ENCODE peak calls at places on chromosome 11, in eight cellular contexts. One of them, this sample, is unnamed.

GRCh38 chr11:95682552-95682951 is 107.0 kb downstream of the FAM76B start:
- DNase-seq in left lung: no peak
- DNase-seq in psoas muscle: no peak
- DNase-seq in HFF-Myc: no peak
- DNase-seq in GM10248: no peak
- DNase-seq in sigmoid colon: no peak
- DNase-seq in neural progenitor cell: no peak
- DNase-seq in IMR-90: peak; percentile 64
- DNase-seq in this sample: no peak

GRCh38 chr11:2725367-2726300 is 25.8 kb upstream of the KCNQ1OT1 start:
- DNase-seq in sigmoid colon: peak; percentile 87
- DNase-seq in GM10248: no peak
- DNase-seq in left lung: no peak
- DNase-seq in psoas muscle: peak; percentile 58
- DNase-seq in neural progenitor cell: no peak
- DNase-seq in IMR-90: peak; percentile 26
- DNase-seq in HFF-Myc: no peak
- DNase-seq in this sample: no peak

GRCh38 chr11:12403122-12403994 is 26.0 kb downstream of the PARVA start:
- DNase-seq in HFF-Myc: no peak
- DNase-seq in neural progenitor cell: no peak
- DNase-seq in IMR-90: peak; percentile 85
- DNase-seq in GM10248: no peak
- DNase-seq in sigmoid colon: no peak
- DNase-seq in left lung: no peak
- DNase-seq in psoas muscle: no peak
- DNase-seq in this sample: no peak

GRCh38 chr11:73753938-73754337 is 6.9 kb downstream of the RAB6A start:
- DNase-seq in psoas muscle: no peak
- DNase-seq in HFF-Myc: no peak
- DNase-seq in sigmoid colon: no peak
- DNase-seq in neural progenitor cell: no peak
- DNase-seq in left lung: no peak
- DNase-seq in IMR-90: no peak
- DNase-seq in GM10248: no peak
- DNase-seq in this sample: no peak

GRCh38 chr11:46890665-46891064 is 27.7 kb downstream of the LRP4 start:
- DNase-seq in GM10248: no peak
- DNase-seq in left lung: no peak
- DNase-seq in sigmoid colon: no peak
- DNase-seq in neural progenitor cell: no peak
- DNase-seq in psoas muscle: no peak
- DNase-seq in IMR-90: peak; percentile 36
- DNase-seq in HFF-Myc: no peak
- DNase-seq in this sample: peak; percentile 25

GRCh38 chr11:41121600-41121999 is 337.9 kb downstream of the LRRC4C start:
- DNase-seq in neural progenitor cell: no peak
- DNase-seq in HFF-Myc: no peak
- DNase-seq in sigmoid colon: no peak
- DNase-seq in left lung: no peak
- DNase-seq in psoas muscle: no peak
- DNase-seq in GM10248: no peak
- DNase-seq in IMR-90: no peak
- DNase-seq in this sample: no peak

GRCh38 chr11:108788565-108789199 is 123.8 kb downstream of the DDX10 start:
- DNase-seq in GM10248: peak; percentile 24
- DNase-seq in neural progenitor cell: peak; percentile 35
- DNase-seq in IMR-90: peak; percentile 41
- DNase-seq in HFF-Myc: peak; percentile 14
- DNase-seq in psoas muscle: no peak
- DNase-seq in sigmoid colon: no peak
- DNase-seq in left lung: no peak
- DNase-seq in this sample: peak; percentile 33

GRCh38 chr11:112962854-112963367 is 1.7 kb downstream of the NCAM1 start:
- DNase-seq in neural progenitor cell: peak; percentile 84
- DNase-seq in sigmoid colon: peak; percentile 90
- DNase-seq in left lung: peak; percentile 35
- DNase-seq in GM10248: peak; percentile 12
- DNase-seq in IMR-90: no peak
- DNase-seq in psoas muscle: peak; percentile 62
- DNase-seq in HFF-Myc: no peak
- DNase-seq in this sample: no peak

GRCh38 chr11:22725079-22725478 is 58.7 kb downstream of the GAS2 start:
- DNase-seq in sigmoid colon: no peak
- DNase-seq in HFF-Myc: no peak
- DNase-seq in IMR-90: peak; percentile 1
- DNase-seq in GM10248: no peak
- DNase-seq in psoas muscle: no peak
- DNase-seq in left lung: no peak
- DNase-seq in neural progenitor cell: no peak
- DNase-seq in this sample: no peak

GRCh38 chr11:87976009-87976408 is 199.2 kb downstream of the RAB38 start:
- DNase-seq in neural progenitor cell: no peak
- DNase-seq in left lung: no peak
- DNase-seq in sigmoid colon: no peak
- DNase-seq in HFF-Myc: no peak
- DNase-seq in psoas muscle: no peak
- DNase-seq in IMR-90: no peak
- DNase-seq in GM10248: no peak
- DNase-seq in this sample: no peak

GRCh38 chr11:64787526-64788320 is 9.4 kb upstream of the SF1 start:
- DNase-seq in neural progenitor cell: peak; percentile 77
- DNase-seq in psoas muscle: peak; percentile 63
- DNase-seq in HFF-Myc: no peak
- DNase-seq in left lung: peak; percentile 59
- DNase-seq in IMR-90: peak; percentile 33
- DNase-seq in sigmoid colon: peak; percentile 83
- DNase-seq in GM10248: peak; percentile 76
- DNase-seq in this sample: peak; percentile 46

GRCh38 chr11:128882451-128882850 is 8.7 kb upstream of the KCNJ5 start:
- DNase-seq in neural progenitor cell: no peak
- DNase-seq in left lung: no peak
- DNase-seq in psoas muscle: no peak
- DNase-seq in sigmoid colon: no peak
- DNase-seq in IMR-90: no peak
- DNase-seq in HFF-Myc: no peak
- DNase-seq in GM10248: no peak
- DNase-seq in this sample: no peak

GRCh38 chr11:10454506-10454901 is 560 bp upstream of the AMPD3 start:
- DNase-seq in GM10248: no peak
- DNase-seq in psoas muscle: no peak
- DNase-seq in sigmoid colon: no peak
- DNase-seq in HFF-Myc: no peak
- DNase-seq in neural progenitor cell: no peak
- DNase-seq in IMR-90: no peak
- DNase-seq in left lung: no peak
- DNase-seq in this sample: no peak

GRCh38 chr11:42237701-42238235 is 778.3 kb upstream of the LRRC4C start:
- DNase-seq in left lung: no peak
- DNase-seq in sigmoid colon: no peak
- DNase-seq in psoas muscle: no peak
- DNase-seq in GM10248: no peak
- DNase-seq in neural progenitor cell: no peak
- DNase-seq in HFF-Myc: no peak
- DNase-seq in IMR-90: no peak
- DNase-seq in this sample: peak; percentile 87

GRCh38 chr11:6876914-6877313 is 489 bp downstream of the OR10A4 start:
- DNase-seq in sigmoid colon: no peak
- DNase-seq in IMR-90: no peak
- DNase-seq in HFF-Myc: no peak
- DNase-seq in neural progenitor cell: no peak
- DNase-seq in GM10248: no peak
- DNase-seq in left lung: no peak
- DNase-seq in psoas muscle: no peak
- DNase-seq in this sample: no peak

GRCh38 chr11:17736921-17737817 is 2.6 kb downstream of the KCNC1 start:
- DNase-seq in neural progenitor cell: no peak
- DNase-seq in psoas muscle: no peak
- DNase-seq in sigmoid colon: peak; percentile 53
- DNase-seq in HFF-Myc: no peak
- DNase-seq in IMR-90: no peak
- DNase-seq in left lung: no peak
- DNase-seq in GM10248: no peak
- DNase-seq in this sample: no peak

GRCh38 chr11:10544491-10545470 is 3.8 kb upstream of the RNF141 start:
- DNase-seq in sigmoid colon: no peak
- DNase-seq in HFF-Myc: no peak
- DNase-seq in IMR-90: no peak
- DNase-seq in left lung: no peak
- DNase-seq in neural progenitor cell: no peak
- DNase-seq in psoas muscle: no peak
- DNase-seq in GM10248: no peak
- DNase-seq in this sample: no peak

GRCh38 chr11:65779919-65780769 is 632 bp downstream of the AP5B1 start:
- DNase-seq in GM10248: peak; percentile 92
- DNase-seq in sigmoid colon: peak; percentile 88
- DNase-seq in left lung: peak; percentile 83
- DNase-seq in neural progenitor cell: peak; percentile 91
- DNase-seq in psoas muscle: peak; percentile 84
- DNase-seq in HFF-Myc: peak; percentile 29
- DNase-seq in IMR-90: peak; percentile 67
- DNase-seq in this sample: peak; percentile 76

GRCh38 chr11:11977206-11977938 is 31.1 kb downstream of the DKK3 start:
- DNase-seq in GM10248: no peak
- DNase-seq in neural progenitor cell: no peak
- DNase-seq in IMR-90: peak; percentile 96
- DNase-seq in HFF-Myc: peak; percentile 91
- DNase-seq in left lung: peak; percentile 61
- DNase-seq in psoas muscle: peak; percentile 76
- DNase-seq in sigmoid colon: peak; percentile 93
- DNase-seq in this sample: peak; percentile 91

GRCh38 chr11:43917851-43918250 is 24.6 kb upstream of the C11orf96 start:
- DNase-seq in GM10248: no peak
- DNase-seq in psoas muscle: no peak
- DNase-seq in left lung: no peak
- DNase-seq in sigmoid colon: no peak
- DNase-seq in HFF-Myc: no peak
- DNase-seq in neural progenitor cell: no peak
- DNase-seq in IMR-90: peak; percentile 41
- DNase-seq in this sample: no peak

GRCh38 chr11:115129771-115130306 is 374.4 kb downstream of the CADM1 start:
- DNase-seq in HFF-Myc: no peak
- DNase-seq in neural progenitor cell: no peak
- DNase-seq in psoas muscle: no peak
- DNase-seq in GM10248: no peak
- DNase-seq in left lung: no peak
- DNase-seq in IMR-90: no peak
- DNase-seq in sigmoid colon: no peak
- DNase-seq in this sample: no peak

GRCh38 chr11:125425601-125426000 is 70.5 kb downstream of the FEZ1 start:
- DNase-seq in psoas muscle: peak; percentile 79
- DNase-seq in neural progenitor cell: no peak
- DNase-seq in HFF-Myc: no peak
- DNase-seq in IMR-90: no peak
- DNase-seq in left lung: no peak
- DNase-seq in sigmoid colon: no peak
- DNase-seq in GM10248: no peak
- DNase-seq in this sample: no peak

DNA sequence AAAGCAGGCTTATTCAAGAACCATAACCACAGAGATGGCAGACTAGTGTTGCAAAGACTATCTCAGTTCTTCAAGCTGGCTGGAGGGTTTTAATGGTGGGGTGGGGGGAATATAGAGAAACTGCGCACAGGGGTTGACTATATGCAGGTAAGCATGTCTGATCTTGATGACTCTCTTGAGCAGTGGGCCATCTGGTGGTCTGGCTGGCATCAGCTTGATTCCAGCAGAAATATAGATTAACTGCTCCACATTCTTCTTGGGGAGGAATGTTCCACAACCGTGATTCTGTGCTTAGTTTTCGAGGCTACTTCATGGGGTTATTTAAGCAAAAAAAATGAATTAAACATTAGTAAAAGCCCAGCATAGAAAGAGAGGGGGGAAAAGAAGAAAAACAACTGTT is 158.8 kb upstream of the PGR start:
- DNase-seq in HFF-Myc: no peak
- DNase-seq in IMR-90: no peak
- DNase-seq in psoas muscle: no peak
- DNase-seq in GM10248: no peak
- DNase-seq in left lung: no peak
- DNase-seq in neural progenitor cell: no peak
- DNase-seq in sigmoid colon: no peak
- DNase-seq in this sample: no peak
- TF ChIP-seq CTCF in HFF-Myc: no peak
- TF ChIP-seq CTCF in IMR-90: no peak
- TF ChIP-seq CTCF in psoas muscle: no peak
- TF ChIP-seq CTCF in GM10248: no peak
- TF ChIP-seq CTCF in left lung: no peak
- TF ChIP-seq CTCF in neural progenitor cell: peak; percentile 17
- TF ChIP-seq CTCF in sigmoid colon: no peak
- TF ChIP-seq CTCF in this sample: no peak

GRCh38 chr11:92812841-92813240 is 156.6 kb upstream of the MTNR1B start:
- DNase-seq in sigmoid colon: no peak
- DNase-seq in neural progenitor cell: no peak
- DNase-seq in HFF-Myc: no peak
- DNase-seq in psoas muscle: no peak
- DNase-seq in left lung: no peak
- DNase-seq in GM10248: no peak
- DNase-seq in IMR-90: no peak
- DNase-seq in this sample: no peak
- TF ChIP-seq CTCF in sigmoid colon: no peak
- TF ChIP-seq CTCF in neural progenitor cell: no peak
- TF ChIP-seq CTCF in HFF-Myc: no peak
- TF ChIP-seq CTCF in psoas muscle: no peak
- TF ChIP-seq CTCF in left lung: no peak
- TF ChIP-seq CTCF in GM10248: no peak
- TF ChIP-seq CTCF in IMR-90: no peak
- TF ChIP-seq CTCF in this sample: no peak

GRCh38 chr11:76598426-76598839 is 72.1 kb downstream of the LRRC32 start:
- DNase-seq in neural progenitor cell: peak; percentile 75
- DNase-seq in left lung: no peak
- DNase-seq in GM10248: peak; percentile 77
- DNase-seq in IMR-90: peak; percentile 56
- DNase-seq in psoas muscle: no peak
- DNase-seq in HFF-Myc: no peak
- DNase-seq in sigmoid colon: no peak
- DNase-seq in this sample: no peak
- TF ChIP-seq CTCF in neural progenitor cell: peak; percentile 66
- TF ChIP-seq CTCF in left lung: peak; percentile 31
- TF ChIP-seq CTCF in GM10248: peak; percentile 73
- TF ChIP-seq CTCF in IMR-90: peak; percentile 53
- TF ChIP-seq CTCF in psoas muscle: peak; percentile 37
- TF ChIP-seq CTCF in HFF-Myc: peak; percentile 49
- TF ChIP-seq CTCF in sigmoid colon: no peak
- TF ChIP-seq CTCF in this sample: peak; percentile 64

DNA sequence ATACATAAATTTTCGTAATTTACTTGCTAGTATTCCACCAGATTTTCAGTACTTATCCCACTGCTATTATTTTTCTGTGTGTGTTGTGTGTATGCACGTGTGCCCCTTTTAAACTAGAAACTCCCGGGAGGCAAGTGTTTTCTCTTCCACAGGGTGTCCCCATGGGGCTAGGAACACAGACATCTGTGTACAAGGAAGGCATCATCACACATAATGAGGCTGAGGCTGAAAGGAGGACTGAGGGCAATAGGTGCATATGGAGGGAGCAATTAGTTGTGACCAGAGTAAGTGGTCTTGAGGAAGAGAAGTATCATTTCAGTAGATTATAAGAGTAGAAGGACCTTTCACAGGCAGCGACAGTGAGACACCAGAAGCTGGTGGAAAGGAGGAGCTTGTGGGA is 2.1 kb upstream of the DPAGT1 start:
- DNase-seq in psoas muscle: no peak
- DNase-seq in left lung: no peak
- DNase-seq in neural progenitor cell: no peak
- DNase-seq in sigmoid colon: no peak
- DNase-seq in GM10248: no peak
- DNase-seq in HFF-Myc: no peak
- DNase-seq in IMR-90: no peak
- DNase-seq in this sample: no peak
- TF ChIP-seq CTCF in psoas muscle: no peak
- TF ChIP-seq CTCF in left lung: no peak
- TF ChIP-seq CTCF in neural progenitor cell: peak; percentile 7
- TF ChIP-seq CTCF in sigmoid colon: no peak
- TF ChIP-seq CTCF in GM10248: no peak
- TF ChIP-seq CTCF in HFF-Myc: no peak
- TF ChIP-seq CTCF in IMR-90: no peak
- TF ChIP-seq CTCF in this sample: no peak